ENCODE peak calls at places on chromosomes 3 and 15, in eight cellular contexts. J is CD8-positive, alpha-beta T cell; Y is sigmoid colon; H is left lung; V is tibial nerve; E is fibroblast of lung; Z is ovary; G is GM23338. X is an unnamed sample. For H3K36me3, the result is how much of the 10 kb centered on the place peaks cover.

GRCh38 chr3:47016934-47017435 is 37.5 kb downstream of the NBEAL2 start:
- DNase-seq in J (no peak), Y (no peak), H (no peak), V (no peak), E (peak), Z (no peak), G (no peak), X (peak)

GRCh38 chr3:163785693-163786092 is 1292.6 kb downstream of the SI start:
- DNase-seq in J (no peak), Y (no peak), H (no peak), V (no peak), E (no peak), Z (no peak), G (peak), X (no peak)

GRCh38 chr3:58009026-58009748 is 965 bp downstream of the FLNB start:
- DNase-seq in J (peak), Y (peak), H (peak), V (no peak), E (no peak), Z (peak), G (peak), X (no peak)

GRCh38 chr3:37967252-37967881 is 23.2 kb upstream of the VILL start:
- DNase-seq in J (no peak), Y (peak), H (no peak), V (peak), E (peak), Z (peak), G (peak), X (no peak)

GRCh38 chr15:94414921-94415320 is 183.6 kb downstream of the MCTP2 start:
- DNase-seq in J (no peak), Y (no peak), H (no peak), V (no peak), E (no peak), Z (no peak), G (no peak), X (no peak)

GRCh38 chr3:149397528-149397927 is 20.1 kb upstream of the TM4SF1 start:
- DNase-seq in J (no peak), Y (no peak), H (no peak), V (no peak), E (no peak), Z (no peak), G (no peak), X (no peak)

GRCh38 chr15:86691091-86691490 is 611.4 kb downstream of the AGBL1 start:
- DNase-seq in J (no peak), Y (no peak), H (no peak), V (no peak), E (no peak), Z (no peak), G (peak), X (no peak)

GRCh38 chr3:147383617-147384016 is 22.7 kb downstream of the ZIC4 start:
- DNase-seq in J (no peak), Y (no peak), H (no peak), V (no peak), E (no peak), Z (no peak), G (peak), X (no peak)

GRCh38 chr3:9781978-9782575 is 10.2 kb downstream of the TADA3 start:
- DNase-seq in J (no peak), Y (no peak), H (no peak), V (no peak), E (no peak), Z (no peak), G (no peak), X (no peak)

GRCh38 chr15:23835944-23836343 is 148.8 kb upstream of the NDN start:
- DNase-seq in J (no peak), Y (no peak), H (no peak), V (no peak), E (no peak), Z (no peak), G (no peak), X (no peak)

GRCh38 chr3:184218814-184219213 is 10.6 kb upstream of the VWA5B2 start:
- DNase-seq in J (no peak), Y (no peak), H (no peak), V (no peak), E (no peak), Z (no peak), G (no peak), X (no peak)

GRCh38 chr3:11521167-11521566 is 122.5 kb downstream of the VGLL4 start:
- DNase-seq in J (no peak), Y (peak), H (no peak), V (no peak), E (no peak), Z (no peak), G (no peak), X (no peak)

GRCh38 chr15:91717811-91718210 is 135.7 kb upstream of the SLCO3A1 start:
- DNase-seq in J (no peak), Y (no peak), H (no peak), V (no peak), E (no peak), Z (no peak), G (no peak), X (no peak)

GRCh38 chr15:74994236-74994635 is 1.1 kb upstream of the SCAMP5 start:
- DNase-seq in J (no peak), Y (no peak), H (no peak), V (no peak), E (no peak), Z (no peak), G (no peak), X (no peak)

GRCh38 chr15:74989527-74989926 is 5.8 kb upstream of the SCAMP5 start:
- DNase-seq in J (no peak), Y (no peak), H (no peak), V (no peak), E (no peak), Z (no peak), G (no peak), X (no peak)

GRCh38 chr15:74995182-74995778 is at the start of gene SCAMP5:
- DNase-seq in J (peak), Y (peak), H (peak), V (peak), E (peak), Z (peak), G (peak), X (peak)

GRCh38 chr15:74994685-74995084 is 678 bp upstream of the SCAMP5 start:
- DNase-seq in J (no peak), Y (no peak), H (no peak), V (no peak), E (no peak), Z (no peak), G (no peak), X (no peak)

GRCh38 chr15:74992619-74993018 is 2.7 kb upstream of the SCAMP5 start:
- DNase-seq in J (no peak), Y (no peak), H (no peak), V (no peak), E (no peak), Z (no peak), G (no peak), X (no peak)
- H3K4me3 ChIP-seq in J (no peak), Y (no peak), H (no peak), V (no peak), E (no peak), Z (no peak), G (no peak), X (no peak)

DNA sequence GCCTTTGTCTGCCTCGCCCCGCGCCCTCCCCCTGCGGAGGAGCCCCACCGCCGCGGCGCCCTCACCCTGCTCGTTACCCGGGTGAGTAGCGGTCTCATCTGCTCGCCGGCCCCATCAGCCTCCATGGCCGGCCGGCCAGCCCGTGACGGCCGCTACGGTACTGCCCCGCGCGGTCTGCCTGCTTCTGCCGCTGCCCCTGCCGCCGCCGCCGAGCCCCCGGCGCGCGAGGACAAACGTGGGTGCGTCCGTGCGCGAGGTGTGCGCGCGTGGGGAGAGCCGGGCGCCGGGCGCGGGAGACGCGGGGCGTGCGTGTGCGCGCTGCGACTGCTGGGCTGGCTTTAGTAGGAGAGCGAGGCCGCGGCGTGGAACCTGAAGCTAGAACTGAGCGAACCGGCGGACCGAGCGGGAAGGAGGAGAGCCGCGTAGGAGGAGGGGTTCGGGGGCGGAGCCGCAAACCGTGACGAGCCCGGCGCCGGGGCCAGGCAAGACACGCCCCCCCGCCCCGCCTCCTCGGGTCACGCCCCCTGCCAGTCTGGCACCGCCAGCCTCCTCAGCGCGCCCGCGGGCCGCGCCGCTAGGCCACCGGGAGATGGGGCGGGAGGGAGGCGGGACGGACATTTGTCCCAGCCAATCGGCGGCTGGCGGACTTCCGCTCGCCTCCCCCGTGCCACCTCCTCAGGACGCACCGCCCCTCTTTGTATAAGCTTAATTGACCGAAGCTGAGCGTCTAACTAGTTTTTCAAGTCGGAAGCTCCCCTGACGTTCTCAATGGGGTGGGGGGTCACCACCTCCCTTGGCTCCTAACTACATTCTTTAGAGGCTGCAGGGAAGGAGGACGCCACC is at the start of gene SLC4A7:
- DNase-seq in J (peak), Y (peak), H (peak), V (peak), E (peak), Z (peak), G (peak), X (peak)
- TF ChIP-seq CTCF in J (no peak), Y (no peak), H (peak), V (no peak), E (no peak), Z (peak), G (no peak), X (no peak)

GRCh38 chr3:118144919-118145318 is 889.7 kb downstream of the IGSF11 start:
- DNase-seq in J (no peak), Y (no peak), H (no peak), V (no peak), E (no peak), Z (no peak), G (peak), X (no peak)
- H3K36me3 ChIP-seq in J (under half), Y (under half), H (under half), V (under half), E (under half), Z (under half), G (under half), X (under half)

DNA sequence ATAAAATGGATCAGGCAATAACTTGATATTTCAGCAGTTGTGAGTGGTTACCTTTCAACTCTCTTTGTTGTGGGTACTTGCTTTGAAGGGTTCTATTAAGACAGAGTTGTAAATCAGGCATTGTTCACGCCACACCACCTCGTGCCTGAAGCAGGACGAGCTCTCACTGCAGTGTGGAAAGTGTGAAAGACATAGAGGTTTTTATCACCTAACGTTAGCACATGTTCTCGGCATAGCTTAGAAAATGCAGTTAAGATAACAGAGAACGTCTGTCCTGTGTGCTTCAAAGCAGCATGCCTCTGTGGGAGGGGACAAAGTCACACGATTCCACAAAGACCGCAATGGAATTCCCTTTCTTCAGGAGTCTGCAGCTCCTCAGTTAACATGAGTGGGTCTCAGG is 7.8 kb downstream of the ADAMTS17 start:
- DNase-seq in J (no peak), Y (no peak), H (no peak), V (no peak), E (no peak), Z (no peak), G (no peak), X (no peak)
- H3K4me3 ChIP-seq in J (no peak), Y (no peak), H (no peak), V (no peak), E (no peak), Z (no peak), G (no peak), X (no peak)

DNA sequence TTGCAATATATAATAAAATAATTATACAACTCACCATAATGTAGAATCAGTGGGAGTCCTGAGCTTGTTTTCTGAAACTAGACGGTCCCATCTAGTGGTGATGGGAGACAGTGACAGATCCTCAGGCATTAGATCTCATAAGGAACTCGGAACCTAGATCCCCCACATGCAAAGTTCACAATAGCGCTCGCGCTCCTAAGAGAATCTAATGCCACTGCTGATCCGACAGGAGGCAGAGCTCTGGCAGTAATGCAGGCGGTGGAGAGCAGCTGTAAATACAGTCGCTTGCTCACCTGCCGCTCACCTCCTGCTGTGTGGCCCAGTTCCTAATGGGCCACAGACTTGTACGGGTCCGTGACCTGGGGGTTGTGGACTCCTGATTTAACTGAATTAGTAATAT is 87.8 kb downstream of the P3H2 start:
- DNase-seq in J (no peak), Y (no peak), H (no peak), V (no peak), E (no peak), Z (no peak), G (peak), X (no peak)
- TF ChIP-seq CTCF in J (no peak), Y (no peak), H (no peak), V (no peak), E (no peak), Z (no peak), G (peak), X (no peak)

GRCh38 chr3:28765194-28765593 is 416.6 kb upstream of the AZI2 start:
- DNase-seq in J (no peak), Y (no peak), H (no peak), V (no peak), E (no peak), Z (no peak), G (peak), X (no peak)

GRCh38 chr3:28768439-28768838 is 419.8 kb upstream of the AZI2 start:
- DNase-seq in J (no peak), Y (no peak), H (no peak), V (no peak), E (no peak), Z (no peak), G (no peak), X (no peak)
- H3K36me3 ChIP-seq in J (under half), Y (under half), H (under half), V (under half), E (under half), Z (under half), G (under half), X (under half)

DNA sequence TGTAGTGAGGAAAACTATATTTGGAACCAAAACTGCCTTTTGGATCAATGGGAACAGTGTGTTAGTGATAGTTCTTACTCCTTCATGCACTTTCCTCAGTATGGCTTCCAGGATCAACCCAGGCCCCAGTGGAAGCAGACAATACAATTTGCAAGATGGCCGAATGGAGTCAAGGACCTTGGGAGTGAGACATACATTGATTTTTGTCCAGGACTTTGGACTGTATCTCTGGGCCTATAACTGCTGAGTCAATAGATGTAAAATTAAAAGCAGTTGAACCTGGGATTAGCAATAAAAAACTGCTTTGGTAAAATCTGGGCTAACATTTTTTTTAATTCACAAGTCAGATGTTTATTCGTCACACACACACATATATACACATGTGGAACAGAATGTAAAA is 1.8 kb downstream of the ARRDC4 start:
- DNase-seq in J (no peak), Y (no peak), H (no peak), V (no peak), E (no peak), Z (no peak), G (no peak), X (no peak)
- H3K4me3 ChIP-seq in J (no peak), Y (peak), H (no peak), V (no peak), E (no peak), Z (peak), G (peak), X (peak)

DNA sequence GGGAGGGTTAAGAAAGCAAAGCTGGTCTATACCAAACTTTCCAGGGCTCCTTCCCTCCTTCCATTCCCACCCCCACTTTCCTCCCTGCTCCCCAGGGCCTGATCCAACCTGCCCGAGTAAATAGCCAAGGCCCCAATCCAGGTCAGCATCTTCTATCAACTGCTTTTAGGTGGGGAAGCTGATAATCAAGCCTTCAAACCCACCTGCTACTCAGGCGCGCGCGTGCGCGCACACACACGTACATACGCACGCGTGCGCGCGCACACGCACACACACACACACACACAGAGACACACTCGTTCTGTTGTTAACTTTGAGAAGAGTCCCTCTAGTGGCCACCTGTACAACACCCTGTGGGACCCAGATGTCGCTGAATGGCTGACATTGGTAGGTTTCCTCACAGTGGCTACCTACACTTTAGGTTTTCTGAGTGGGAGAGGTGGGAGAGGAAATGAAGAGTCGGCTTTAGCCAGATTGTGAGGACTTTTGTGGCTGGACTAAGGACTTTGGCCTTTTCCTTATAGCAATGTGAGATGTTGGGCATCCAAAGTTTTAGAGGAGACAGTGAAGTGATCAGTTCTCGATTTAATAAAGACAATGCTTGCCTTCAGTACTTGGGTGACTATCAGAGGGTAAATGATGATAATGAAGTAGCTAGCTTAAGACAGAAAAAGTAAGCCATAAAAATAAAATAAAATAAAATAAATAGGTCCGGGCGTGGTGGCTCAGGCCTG is 179.9 kb upstream of the C2CD4B start:
- DNase-seq in J (peak), Y (no peak), H (peak), V (no peak), E (peak), Z (no peak), G (peak), X (no peak)
- TF ChIP-seq CTCF in J (peak), Y (peak), H (peak), V (peak), E (peak), Z (no peak), G (peak), X (peak)

GRCh38 chr15:20340931-20341661 is 200.5 kb downstream of the GOLGA6L6 start:
- DNase-seq in J (peak), Y (peak), H (peak), V (no peak), E (no peak), Z (peak), G (no peak), X (no peak)

GRCh38 chr15:20345401-20345958 is 196.1 kb downstream of the GOLGA6L6 start:
- DNase-seq in J (no peak), Y (peak), H (peak), V (no peak), E (no peak), Z (no peak), G (no peak), X (no peak)

GRCh38 chr15:20344601-20345400 is 196.8 kb downstream of the GOLGA6L6 start:
- DNase-seq in J (no peak), Y (peak), H (peak), V (no peak), E (no peak), Z (no peak), G (no peak), X (no peak)

GRCh38 chr15:20341901-20342605 is 199.5 kb downstream of the GOLGA6L6 start:
- DNase-seq in J (peak), Y (peak), H (peak), V (no peak), E (no peak), Z (peak), G (no peak), X (no peak)

GRCh38 chr15:20340331-20340811 is 201.2 kb downstream of the GOLGA6L6 start:
- DNase-seq in J (peak), Y (peak), H (peak), V (no peak), E (no peak), Z (peak), G (no peak), X (no peak)
- H3K36me3 ChIP-seq in J (under half), Y (under half), H (under half), V (under half), E (under half), Z (under half), G (under half), X (under half)

X was measured in BJ.